ENCODE peak calls at places on chromosomes 2 and 18, in four cellular contexts. N, W, E and I are unnamed samples.

GRCh38 chr2:67996772-67997527 is 65.9 kb downstream of the C1D start:
- DNase-seq in W (no peak), N (no peak), E (no peak), I (no peak)

GRCh38 chr2:207256476-207257207 is 90.9 kb upstream of the KLF7 start:
- DNase-seq in E (peak; percentile 62), N (peak; percentile 38), W (no peak), I (no peak)

GRCh38 chr2:111702119-111702808 is 181.7 kb downstream of the ANAPC1 start:
- DNase-seq in W (no peak), N (peak; percentile 64), E (peak; percentile 65), I (no peak)

GRCh38 chr2:234494361-234495075 is 2.4 kb downstream of the ARL4C start:
- DNase-seq in N (no peak), E (peak; percentile 66), W (no peak), I (no peak)

GRCh38 chr2:10659898-10660568 is 29.7 kb downstream of the NOL10 start:
- DNase-seq in N (no peak), E (peak; percentile 72), W (no peak), I (peak; percentile 9)

GRCh38 chr18:63320690-63321265 is 1.2 kb upstream of the BCL2 start:
- DNase-seq in E (peak; percentile 50), W (peak; percentile 73), N (peak; percentile 77), I (no peak)

GRCh38 chr2:239028253-239028619 is 180.4 kb downstream of the TWIST2 start:
- DNase-seq in E (no peak), W (no peak), N (no peak), I (no peak)

GRCh38 chr2:200099271-200099670 is 143.9 kb downstream of the MAIP1 start:
- DNase-seq in E (no peak), N (no peak), W (no peak), I (no peak)

GRCh38 chr2:36338827-36339145 is 16.8 kb upstream of the CRIM1 start:
- DNase-seq in N (no peak), W (no peak), E (no peak), I (no peak)

GRCh38 chr2:205474746-205475145 is 207.6 kb upstream of the NRP2 start:
- DNase-seq in W (no peak), N (no peak), E (no peak), I (no peak)

GRCh38 chr2:10839813-10840212 is 27.2 kb upstream of the PDIA6 start:
- DNase-seq in N (no peak), E (peak; percentile 36), W (no peak), I (no peak)

GRCh38 chr18:49021433-49022129 is 70.8 kb upstream of the SMAD7 start:
- DNase-seq in W (no peak), E (peak; percentile 31), N (peak; percentile 67), I (no peak)

GRCh38 chr2:136359121-136359965 is 241.4 kb upstream of the CXCR4 start:
- DNase-seq in W (no peak), N (no peak), E (no peak), I (no peak)

GRCh38 chr18:79520473-79521390 is 125.0 kb downstream of the NFATC1 start:
- DNase-seq in N (no peak), W (no peak), E (no peak), I (no peak)

GRCh38 chr2:180677928-180678327 is 302.5 kb upstream of the UBE2E3 start:
- DNase-seq in N (no peak), E (no peak), W (no peak), I (no peak)

DNA sequence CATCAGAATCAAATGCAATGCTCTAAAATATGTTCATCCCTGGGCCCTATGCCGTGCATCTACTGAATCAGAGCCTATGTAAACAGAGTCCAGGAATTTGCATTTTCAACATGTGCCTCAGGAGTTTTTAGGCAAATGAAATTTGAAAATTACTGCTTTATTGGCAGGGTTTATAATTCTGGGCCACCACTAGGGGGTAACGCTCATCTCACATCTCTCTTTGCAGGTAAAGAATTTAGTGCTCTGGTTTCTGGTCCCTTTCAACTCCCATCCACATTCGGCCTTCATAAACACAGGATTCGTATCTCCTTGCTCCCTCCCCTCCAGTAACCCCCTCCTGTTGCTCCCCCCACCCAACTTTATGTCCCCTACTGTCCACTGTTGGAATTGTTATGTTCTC is 49.3 kb downstream of the LYPD6B start:
- DNase-seq in E (no peak), N (no peak), W (no peak), I (no peak)
- TF ChIP-seq CTCF in E (peak; percentile 13), N (no peak), W (no peak), I (no peak)

DNA sequence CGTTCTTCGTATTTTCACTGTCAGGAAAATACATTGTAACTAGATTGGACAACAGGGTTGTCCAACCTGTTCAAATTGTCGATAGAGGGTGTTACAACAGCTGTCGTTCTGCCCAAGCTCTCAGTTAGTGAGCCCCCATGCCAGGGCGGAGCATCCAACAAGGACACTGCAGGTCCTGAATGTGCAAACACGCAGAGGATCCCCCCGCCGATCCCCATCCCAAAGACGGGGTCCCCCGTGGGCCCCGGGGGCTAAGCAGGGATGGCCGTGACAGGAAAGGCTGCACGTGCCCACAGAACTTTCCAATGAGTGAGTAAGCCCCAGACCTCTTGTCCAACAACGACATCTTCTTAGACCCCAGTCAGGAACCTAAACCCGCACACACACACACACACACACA is 140.8 kb downstream of the PXDN start:
- DNase-seq in W (no peak), N (no peak), E (no peak), I (no peak)
- H3K4me1 ChIP-seq in W (peaks cover 25% of the 10 kb centered on the region), N (no peaks in the 10 kb centered on the region), E (peaks cover 35% of the 10 kb centered on the region), I (no peaks in the 10 kb centered on the region)

DNA sequence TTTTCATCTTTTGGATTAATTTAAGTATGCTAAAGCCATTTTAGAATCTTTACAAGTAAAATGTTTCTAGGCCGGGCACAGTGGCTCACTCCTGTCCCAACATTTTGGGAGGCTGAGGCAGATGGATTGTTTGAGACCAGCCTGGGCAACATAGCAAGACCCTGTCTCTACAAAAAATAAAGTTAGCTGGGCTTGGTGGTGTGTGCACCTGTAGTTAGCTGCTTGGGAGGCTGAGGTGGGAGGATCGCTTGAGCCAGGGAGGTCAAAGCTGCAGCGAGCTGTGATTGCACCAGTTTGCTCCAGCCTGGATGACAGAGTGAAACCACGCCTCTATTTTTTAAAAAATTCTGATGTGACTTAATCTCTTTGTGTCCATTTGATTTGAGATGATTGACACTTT is 3.9 kb downstream of the PPM1B start:
- DNase-seq in E (no peak), N (no peak), W (no peak), I (no peak)
- H3K27ac ChIP-seq in E (no peak overlapping the region), N (peak overlapping the region; percentile 33), W (no peak overlapping the region), I (no peak overlapping the region)

DNA sequence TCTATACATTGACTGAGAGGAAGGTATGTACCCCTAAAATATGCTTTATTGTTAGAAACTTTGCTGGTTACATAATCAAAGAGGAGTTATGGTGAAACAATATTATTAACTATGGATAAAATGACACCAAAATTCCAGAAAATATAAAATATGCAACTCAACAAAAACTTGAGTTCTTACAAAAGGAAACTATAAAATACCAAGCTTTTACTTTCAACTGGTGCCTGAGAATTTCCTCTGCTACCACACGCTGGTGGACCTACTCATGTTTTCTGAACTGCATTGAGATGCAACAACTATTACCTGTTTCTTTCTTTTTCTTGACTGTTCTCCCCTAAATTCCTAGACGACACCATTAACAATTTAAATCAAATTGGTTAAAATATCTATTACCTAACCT is 8.2 kb upstream of the NFE2L2 start:
- DNase-seq in E (no peak), N (no peak), W (no peak), I (no peak)
- TF ChIP-seq CTCF in E (no peak), N (no peak), W (no peak), I (no peak)

DNA sequence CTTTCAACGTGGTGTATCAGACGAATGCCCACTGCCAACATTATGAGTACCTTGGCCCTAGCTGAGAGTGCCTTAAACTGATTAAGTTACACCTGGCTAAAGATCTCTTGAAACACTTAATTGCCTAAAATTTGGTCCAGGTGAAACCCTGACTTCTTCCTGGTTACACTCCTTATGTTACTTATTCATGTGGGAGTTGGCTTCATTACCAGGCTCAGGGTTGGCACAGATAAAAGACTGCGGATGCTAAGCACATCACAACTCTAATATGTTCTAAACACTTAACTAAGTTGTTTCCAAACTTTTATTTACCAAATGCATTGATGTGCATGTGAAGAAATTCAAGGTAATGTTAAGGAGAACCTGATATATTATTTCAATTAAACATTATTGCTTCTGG is 298.9 kb downstream of the TCF4 start:
- DNase-seq in E (no peak), N (no peak), W (no peak), I (no peak)
- H3K4me1 ChIP-seq in E (no peaks in the 10 kb centered on the region), N (no peaks in the 10 kb centered on the region), W (peaks cover 8% of the 10 kb centered on the region), I (peaks cover 82% of the 10 kb centered on the region)

GRCh38 chr2:215659650-215660049 is 223.8 kb upstream of the FN1 start:
- DNase-seq in W (no peak), E (no peak), N (no peak), I (no peak)
- H3K27ac ChIP-seq in W (no peak overlapping the region), E (peak overlapping the region; percentile 63), N (no peak overlapping the region), I (no peak overlapping the region)

DNA sequence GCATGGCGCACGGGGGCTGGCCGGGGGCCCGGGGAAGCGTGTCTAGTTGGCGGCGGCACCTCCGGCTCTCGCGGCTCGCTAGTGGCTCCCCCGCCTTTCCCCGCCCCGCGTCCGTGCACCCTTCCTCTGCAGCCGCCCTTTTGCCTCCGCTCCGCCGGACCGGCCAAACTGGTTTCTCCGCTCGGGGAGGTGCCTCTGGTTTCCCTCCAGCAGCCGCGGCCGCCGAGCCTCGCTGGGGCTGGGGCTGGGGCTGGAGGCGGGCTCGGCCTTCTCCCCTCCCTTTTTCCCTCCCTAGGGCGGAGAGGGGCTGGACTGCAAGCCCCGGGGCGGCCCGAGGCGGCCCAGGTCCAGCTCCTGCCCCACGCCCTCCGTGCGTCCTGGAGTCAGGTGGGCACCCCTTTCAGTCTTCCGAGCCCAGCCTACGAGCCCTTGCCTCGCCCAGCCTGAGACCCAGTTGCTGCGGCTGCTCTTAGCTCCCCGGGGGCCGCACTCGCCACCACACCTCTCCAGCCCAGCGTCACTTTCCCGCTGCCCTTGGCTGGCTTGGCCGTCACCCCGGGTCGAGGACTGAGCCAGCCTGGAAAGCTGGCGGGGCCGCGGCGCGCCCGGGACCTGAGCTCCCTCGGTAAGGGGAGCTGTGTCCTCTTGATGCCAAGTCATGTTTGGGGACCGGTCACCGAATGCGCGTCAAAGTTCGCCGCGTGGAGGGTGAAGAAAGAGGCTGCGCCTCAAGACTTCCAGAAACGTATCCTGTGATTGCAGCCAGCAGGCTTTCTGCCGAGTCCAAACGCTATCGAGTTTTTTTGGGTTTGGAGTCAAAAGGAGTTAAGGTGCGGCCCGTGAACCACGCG is at the start of gene ATP8B1:
- DNase-seq in E (peak; percentile 74), N (peak; percentile 92), W (peak; percentile 50), I (no peak)
- TF ChIP-seq CTCF in E (no peak), N (no peak), W (no peak), I (no peak)

GRCh38 chr2:16943279-16943958 is 277.8 kb upstream of the CYRIA start:
- DNase-seq in N (no peak), W (no peak), E (no peak), I (no peak)

GRCh38 chr2:16940214-16940613 is 274.6 kb upstream of the CYRIA start:
- DNase-seq in E (no peak), W (no peak), N (no peak), I (no peak)

GRCh38 chr2:16939771-16940170 is 274.1 kb upstream of the CYRIA start:
- DNase-seq in E (no peak), N (no peak), W (no peak), I (no peak)
- H3K4me1 ChIP-seq in E (no peaks in the 10 kb centered on the region), N (no peaks in the 10 kb centered on the region), W (no peaks in the 10 kb centered on the region), I (no peaks in the 10 kb centered on the region)

GRCh38 chr2:85704038-85704437 is 9.9 kb downstream of the GNLY start:
- DNase-seq in N (no peak), W (no peak), E (peak; percentile 54), I (no peak)
- H3K27ac ChIP-seq in N (no peak overlapping the region), W (no peak overlapping the region), E (no peak overlapping the region), I (no peak overlapping the region)